ENCODE peak calls at places on chromosomes 4 and X, in five cellular contexts. A, E, Z, X and V are unnamed samples.

GRCh38 chrX:153926863-153927685 is 1.0 kb upstream of the ARHGAP4 start:
- DNase-seq in A (no peak), E (no peak), Z (no peak), X (peak), V (no peak)

GRCh38 chr4:122898370-122899150 is 23.8 kb downstream of the NUDT6 start:
- DNase-seq in A (peak), E (peak), Z (no peak), X (no peak), V (peak)

GRCh38 chr4:76571274-76571673 is 136.2 kb downstream of the SHROOM3 start:
- DNase-seq in A (no peak), E (no peak), Z (peak), X (no peak), V (no peak)

GRCh38 chrX:7435822-7436221 is 287.9 kb upstream of the PUDP start:
- DNase-seq in A (no peak), E (no peak), Z (no peak), X (no peak), V (no peak)

GRCh38 chr4:27594917-27595316 is 734.3 kb downstream of the STIM2 start:
- DNase-seq in A (no peak), E (no peak), Z (no peak), X (no peak), V (no peak)

GRCh38 chrX:152733261-152733975 is at the start of the genes CSAG1 and MAGEA12:
- DNase-seq in A (no peak), E (no peak), Z (no peak), X (no peak), V (no peak)

GRCh38 chr4:185204238-185204910 is 574 bp upstream of the CFAP97 start:
- DNase-seq in A (no peak), E (no peak), Z (no peak), X (no peak), V (no peak)

GRCh38 chrX:20015945-20016617 is 25.2 kb upstream of the BCLAF3 start:
- DNase-seq in A (no peak), E (no peak), Z (no peak), X (no peak), V (peak)

GRCh38 chr4:69057620-69058409 is 38.5 kb upstream of the UGT2B7 start:
- DNase-seq in A (peak), E (no peak), Z (no peak), X (no peak), V (peak)

GRCh38 chrX:13126785-13127184 is 82.4 kb upstream of the FAM9C start:
- DNase-seq in A (no peak), E (no peak), Z (no peak), X (no peak), V (no peak)

GRCh38 chr4:184453402-184454160 is 20.8 kb downstream of the IRF2 start:
- DNase-seq in A (peak), E (peak), Z (no peak), X (no peak), V (peak)

GRCh38 chr4:153764611-153765368 is 5.0 kb upstream of the RNF175 start:
- DNase-seq in A (peak), E (peak), Z (no peak), X (no peak), V (no peak)

GRCh38 chr4:59122626-59123025 is 2012.4 kb upstream of the IGFBP7 start:
- DNase-seq in A (no peak), E (no peak), Z (no peak), X (no peak), V (no peak)

GRCh38 chr4:2353222-2354107 is 65.0 kb downstream of the ZFYVE28 start:
- DNase-seq in A (no peak), E (no peak), Z (no peak), X (no peak), V (no peak)

GRCh38 chr4:69239777-69240176 is 25.2 kb upstream of the UGT2B11 start:
- DNase-seq in A (no peak), E (no peak), Z (peak), X (no peak), V (no peak)

GRCh38 chr4:28010543-28011235 is 1150.0 kb downstream of the STIM2 start:
- DNase-seq in A (no peak), E (no peak), Z (no peak), X (no peak), V (peak)

GRCh38 chr4:98377626-98378025 is 116.4 kb downstream of the RAP1GDS1 start:
- DNase-seq in A (peak), E (no peak), Z (no peak), X (no peak), V (peak)
- H3K4me3 ChIP-seq in A (no peak), E (no peak), Z (no peak), X (no peak), V (no peak)

GRCh38 chrX:56766554-56767412 is 37.7 kb downstream of the NBDY start:
- DNase-seq in A (no peak), E (no peak), Z (no peak), X (no peak), V (no peak)
- H3K4me3 ChIP-seq in A (peak), E (no peak), Z (no peak), X (no peak), V (no peak)

GRCh38 chrX:107448625-107449468 is 605 bp upstream of the FRMPD3 start:
- DNase-seq in A (no peak), E (no peak), Z (no peak), X (no peak), V (no peak)

GRCh38 chrX:107450823-107451509 is 1.5 kb downstream of the FRMPD3 start:
- DNase-seq in A (no peak), E (no peak), Z (no peak), X (no peak), V (no peak)

GRCh38 chrX:107447642-107448041 is 1.8 kb upstream of the FRMPD3 start:
- DNase-seq in A (no peak), E (no peak), Z (no peak), X (no peak), V (no peak)

GRCh38 chrX:107451754-107452153 is 2.3 kb downstream of the FRMPD3 start:
- DNase-seq in A (no peak), E (no peak), Z (no peak), X (no peak), V (no peak)

DNA sequence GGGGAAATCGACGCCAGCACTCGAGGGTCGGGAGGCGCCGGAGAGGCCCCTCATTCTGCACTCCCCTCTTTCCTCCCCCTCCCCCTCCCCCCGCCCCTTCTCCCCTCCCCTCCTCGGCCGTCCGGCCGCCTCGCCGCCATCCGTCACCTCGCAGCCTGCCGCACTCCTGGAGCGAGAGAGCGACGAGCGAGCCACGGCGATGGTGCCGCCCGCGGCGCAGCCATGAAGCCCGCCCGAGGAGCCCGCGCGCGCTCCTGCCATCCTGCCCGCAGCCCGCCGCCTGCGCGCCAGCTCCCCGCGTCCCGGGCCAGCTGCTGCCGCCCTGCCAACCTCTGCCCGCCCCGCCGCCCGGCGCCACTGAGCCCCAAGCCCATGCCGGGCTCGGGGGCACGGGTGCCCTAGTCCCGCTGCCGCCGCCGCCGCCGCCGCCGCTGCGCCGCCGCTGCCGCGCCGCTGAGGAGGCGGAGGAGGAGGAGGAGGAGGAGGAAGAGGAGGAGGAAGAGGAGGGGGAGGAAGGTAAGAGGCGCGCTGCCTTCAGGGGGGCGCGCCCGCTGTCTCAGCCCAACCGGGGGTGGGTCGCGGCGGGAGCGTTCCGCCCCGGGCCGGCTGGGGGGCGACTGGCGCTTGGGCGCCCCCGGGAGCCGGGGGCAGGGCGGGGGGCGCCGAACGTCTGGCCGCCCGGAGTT is at the start of gene FRMPD3:
- DNase-seq in A (no peak), E (no peak), Z (no peak), X (no peak), V (no peak)
- H3K4me3 ChIP-seq in A (peak), E (no peak), Z (peak), X (peak), V (peak)

DNA sequence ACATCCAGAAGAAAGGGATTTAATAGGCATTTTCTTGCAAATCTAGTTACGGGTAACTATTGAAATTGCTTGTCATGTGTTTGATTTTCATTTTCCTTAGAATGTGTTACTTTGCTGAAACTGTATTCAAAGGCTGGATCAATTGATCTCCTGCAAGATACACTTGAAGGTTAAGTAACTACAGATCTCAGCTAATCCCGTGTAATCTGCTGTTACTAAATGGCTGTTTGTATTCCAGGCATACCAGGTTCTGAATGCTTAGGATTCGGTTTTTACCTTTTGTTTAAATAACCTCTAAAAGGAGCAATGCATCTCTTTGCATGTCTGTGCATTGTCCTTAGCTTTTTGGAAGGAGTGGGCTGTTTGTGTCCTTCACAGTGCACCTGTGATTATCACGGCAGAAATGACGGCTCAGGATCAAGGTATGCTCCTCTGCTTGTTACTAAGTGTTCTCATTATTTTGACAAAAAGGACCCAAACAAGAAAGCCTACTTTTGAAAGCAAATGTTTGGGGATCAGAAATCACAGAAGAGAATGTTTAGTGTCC is at the start of gene LRIT3:
- DNase-seq in A (no peak), E (no peak), Z (no peak), X (no peak), V (no peak)
- H3K4me3 ChIP-seq in A (no peak), E (no peak), Z (no peak), X (no peak), V (no peak)

DNA sequence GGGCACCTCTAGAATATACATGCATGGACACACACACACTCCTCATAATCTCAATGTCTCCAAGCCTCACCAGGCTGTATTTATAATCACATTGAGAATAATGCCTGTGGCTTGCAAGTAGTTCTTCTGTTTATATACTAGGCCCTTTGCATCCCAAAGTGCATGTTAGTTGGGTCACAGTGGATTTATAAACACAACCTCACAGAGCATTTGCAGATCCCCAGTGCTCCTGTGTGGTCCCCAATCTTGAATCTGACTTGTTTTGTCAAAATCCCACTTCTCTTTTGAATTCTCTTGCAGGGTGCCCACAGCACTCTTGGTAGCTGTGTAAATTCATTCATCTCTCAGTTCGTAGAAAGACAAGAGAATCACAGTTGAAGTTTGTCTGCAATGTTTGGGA is 49.6 kb upstream of the PROM1 start:
- DNase-seq in A (no peak), E (no peak), Z (no peak), X (no peak), V (no peak)
- H3K4me3 ChIP-seq in A (no peak), E (no peak), Z (no peak), X (no peak), V (no peak)

DNA sequence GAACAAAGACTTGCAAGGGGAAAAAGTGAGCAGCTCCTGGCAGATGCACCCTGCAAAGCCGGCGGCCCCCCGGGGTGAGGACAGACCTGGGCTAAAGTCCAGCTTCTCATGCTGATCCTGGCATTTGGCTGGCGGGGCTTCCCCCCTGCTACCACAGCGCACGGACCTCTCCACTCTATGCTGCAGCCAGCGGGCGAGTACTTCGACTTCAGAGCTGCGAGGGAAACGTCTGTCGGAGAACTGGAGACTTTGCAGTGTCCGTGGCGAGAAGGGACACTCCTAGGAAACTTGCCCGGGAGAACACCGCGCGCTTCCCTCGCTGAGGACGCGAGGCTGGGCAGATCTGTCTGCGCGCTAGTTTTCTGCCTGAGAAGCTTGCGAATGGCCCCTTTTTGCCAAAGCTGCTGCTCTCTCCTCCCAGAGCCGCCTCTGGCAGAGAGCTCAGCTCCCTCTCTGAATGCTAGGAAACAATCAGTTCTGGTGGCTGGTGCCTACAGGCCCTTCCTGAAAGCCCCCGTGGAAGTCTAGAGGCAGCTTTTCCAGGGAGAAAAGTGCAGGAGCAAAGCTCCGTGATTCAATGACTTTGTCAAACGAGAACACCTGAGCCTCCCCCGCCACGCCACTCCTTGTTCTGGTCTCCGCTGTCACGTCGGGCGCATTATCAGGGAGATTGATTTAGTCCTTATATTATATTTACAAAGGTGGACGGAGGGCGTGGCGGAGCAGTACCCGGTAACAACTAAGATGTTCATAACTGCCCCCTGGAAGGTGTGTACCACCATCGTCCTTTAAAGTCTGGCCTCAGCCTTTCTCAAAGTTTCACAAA is 284.0 kb downstream of the PACRGL start:
- DNase-seq in A (peak), E (no peak), Z (peak), X (no peak), V (no peak)
- H3K4me3 ChIP-seq in A (no peak), E (no peak), Z (no peak), X (no peak), V (no peak)

GRCh38 chr4:20878806-20879205 is 178.5 kb downstream of the PACRGL start:
- DNase-seq in A (no peak), E (no peak), Z (no peak), X (no peak), V (no peak)

GRCh38 chr4:20881658-20882057 is 181.4 kb downstream of the PACRGL start:
- DNase-seq in A (no peak), E (no peak), Z (no peak), X (no peak), V (no peak)

GRCh38 chr4:20883231-20883630 is 183.0 kb downstream of the PACRGL start:
- DNase-seq in A (no peak), E (no peak), Z (peak), X (no peak), V (no peak)

GRCh38 chr4:20883677-20884076 is 183.4 kb downstream of the PACRGL start:
- DNase-seq in A (no peak), E (no peak), Z (no peak), X (no peak), V (no peak)

DNA sequence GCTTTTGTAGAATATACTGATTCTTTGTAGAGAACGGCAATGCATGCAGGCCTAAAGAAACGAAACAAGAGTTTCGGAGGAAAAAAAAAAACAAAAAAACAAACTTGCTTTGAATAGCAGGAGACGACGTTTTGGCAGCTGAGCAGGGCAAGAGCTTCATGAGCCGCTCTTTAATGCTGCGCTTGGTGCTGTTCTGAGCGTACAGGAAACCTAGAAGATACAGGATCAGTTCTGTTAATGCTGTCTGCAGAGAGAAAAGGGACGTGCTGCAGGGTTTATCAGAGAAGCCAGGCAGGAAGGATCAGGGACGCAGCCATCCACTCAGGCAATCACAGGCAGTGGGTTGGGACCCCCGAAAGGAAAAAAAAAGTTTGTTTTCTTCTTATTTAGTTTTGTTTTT is 182.2 kb downstream of the PACRGL start:
- DNase-seq in A (no peak), E (no peak), Z (no peak), X (no peak), V (no peak)
- H3K4me3 ChIP-seq in A (no peak), E (no peak), Z (no peak), X (no peak), V (no peak)

DNA sequence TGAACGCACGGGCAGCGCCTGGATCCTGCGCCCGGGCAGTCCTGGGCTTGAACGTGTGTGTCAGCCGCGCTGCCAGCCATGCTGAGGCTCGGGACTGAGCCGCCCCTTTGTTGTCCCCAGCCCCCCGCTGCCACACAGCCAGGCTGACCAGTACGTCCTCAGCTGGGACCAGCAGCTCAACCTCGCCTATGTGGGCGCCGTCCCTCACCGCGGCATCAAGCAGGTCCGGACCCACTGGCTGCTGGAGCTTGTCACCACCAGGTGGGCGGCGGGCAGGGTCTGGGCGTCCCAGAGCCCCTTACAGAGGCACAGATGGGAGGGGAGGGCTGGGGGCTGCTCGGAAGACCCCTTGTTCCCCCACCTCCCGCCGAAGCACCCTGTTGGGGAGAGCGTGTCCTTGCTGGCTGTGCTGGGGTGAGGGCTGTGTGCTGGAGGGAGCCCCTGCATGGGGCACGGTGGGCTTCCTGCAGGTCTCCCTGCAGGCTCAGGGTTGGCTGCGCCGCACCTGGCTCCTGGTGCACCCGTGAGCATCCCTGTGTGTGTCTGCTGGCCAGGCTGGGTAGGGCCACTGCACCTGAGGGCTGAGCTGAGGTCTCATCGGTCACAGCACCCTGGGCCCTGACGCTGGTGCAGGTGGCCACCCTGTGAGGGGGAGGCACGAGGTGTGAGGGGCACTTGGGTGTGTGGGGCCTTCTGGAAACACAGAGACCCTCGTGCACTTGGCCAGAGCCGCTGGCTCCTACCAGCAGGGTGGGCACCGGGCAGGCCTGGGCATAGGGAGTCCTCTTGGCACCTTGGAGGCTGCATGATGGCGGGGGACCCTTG is 1.1 kb downstream of the IDUA start:
- DNase-seq in A (no peak), E (no peak), Z (no peak), X (no peak), V (no peak)
- H3K4me3 ChIP-seq in A (peak), E (peak), Z (peak), X (peak), V (peak)

GRCh38 chrX:132423323-132423722 is 65.5 kb downstream of the MBNL3 start:
- DNase-seq in A (no peak), E (no peak), Z (no peak), X (no peak), V (no peak)

GRCh38 chrX:132425744-132426318 is 63.0 kb downstream of the MBNL3 start:
- DNase-seq in A (no peak), E (no peak), Z (no peak), X (no peak), V (no peak)

GRCh38 chrX:132426695-132427281 is 62.0 kb downstream of the MBNL3 start:
- DNase-seq in A (peak), E (no peak), Z (no peak), X (no peak), V (peak)
- H3K4me3 ChIP-seq in A (no peak), E (no peak), Z (no peak), X (no peak), V (no peak)

GRCh38 chrX:45765726-45766125 is 565.0 kb upstream of the DIPK2B start:
- DNase-seq in A (peak), E (no peak), Z (no peak), X (no peak), V (no peak)

GRCh38 chrX:45769919-45770582 is 569.4 kb upstream of the DIPK2B start:
- DNase-seq in A (peak), E (no peak), Z (peak), X (peak), V (peak)

GRCh38 chrX:45768666-45769065 is 568.0 kb upstream of the DIPK2B start:
- DNase-seq in A (peak), E (no peak), Z (no peak), X (no peak), V (no peak)

GRCh38 chrX:45765281-45765680 is 564.6 kb upstream of the DIPK2B start:
- DNase-seq in A (no peak), E (no peak), Z (no peak), X (no peak), V (no peak)

GRCh38 chrX:45767021-45767491 is 566.4 kb upstream of the DIPK2B start:
- DNase-seq in A (peak), E (no peak), Z (no peak), X (no peak), V (no peak)
- H3K4me3 ChIP-seq in A (peak), E (peak), Z (no peak), X (no peak), V (peak)